ENCODE peak calls at places on chromosomes 2 and 18, in ten cellular contexts. K, L, G, A, Y, W, E, J, V and I are unnamed samples.
A peak's percentile ranks its signal among the peaks of the same experiment; 100 is the strongest.

GRCh38 chr2:6946722-6947121 is 29.5 kb downstream of the RNF144A start:
- DNase-seq in K (peak; percentile 87), L (no peak), G (no peak), A (peak; percentile 68), Y (peak; percentile 49), W (no peak), E (peak; percentile 85), J (no peak), V (no peak), I (peak; percentile 55)

GRCh38 chr2:234496835-234497591 is at the start of gene ARL4C:
- DNase-seq in K (peak; percentile 82), L (peak; percentile 42), G (peak; percentile 71), A (peak; percentile 60), Y (peak; percentile 25), W (peak; percentile 50), E (peak; percentile 66), J (no peak), V (peak; percentile 79), I (peak; percentile 63)

GRCh38 chr2:124542932-124543640 is 518.0 kb downstream of the CNTNAP5 start:
- DNase-seq in K (no peak), L (no peak), G (no peak), A (no peak), Y (no peak), W (no peak), E (no peak), J (no peak), V (no peak), I (no peak)

GRCh38 chr2:70668432-70668831 is 99.6 kb downstream of the ADD2 start:
- DNase-seq in K (no peak), L (no peak), G (no peak), A (no peak), Y (no peak), W (no peak), E (no peak), J (no peak), V (no peak), I (no peak)

GRCh38 chr2:160194946-160195345 is 5.1 kb downstream of the ITGB6 start:
- DNase-seq in K (no peak), L (no peak), G (no peak), A (no peak), Y (no peak), W (no peak), E (no peak), J (no peak), V (no peak), I (no peak)

GRCh38 chr2:194304191-194304590 is 1352.8 kb upstream of the SLC39A10 start:
- DNase-seq in K (no peak), L (no peak), G (no peak), A (no peak), Y (no peak), W (no peak), E (no peak), J (no peak), V (no peak), I (no peak)

GRCh38 chr2:82139979-82140611 is 1835.5 kb upstream of the LRRTM1 start:
- DNase-seq in K (no peak), L (no peak), G (no peak), A (no peak), Y (no peak), W (no peak), E (no peak), J (no peak), V (peak; percentile 3), I (no peak)

GRCh38 chr2:30361751-30362394 is 85.2 kb upstream of the LCLAT1 start:
- DNase-seq in K (no peak), L (no peak), G (no peak), A (no peak), Y (no peak), W (no peak), E (no peak), J (no peak), V (peak; percentile 40), I (no peak)

GRCh38 chr18:61502472-61502871 is 169.2 kb downstream of the CDH20 start:
- DNase-seq in K (peak; percentile 57), L (no peak), G (peak; percentile 19), A (peak; percentile 61), Y (peak; percentile 57), W (peak; percentile 67), E (peak; percentile 74), J (no peak), V (peak; percentile 3), I (peak; percentile 80)

GRCh38 chr2:236702693-236703092 is 133.1 kb downstream of the ACKR3 start:
- DNase-seq in K (no peak), L (no peak), G (no peak), A (no peak), Y (no peak), W (no peak), E (no peak), J (no peak), V (no peak), I (no peak)
- TF ChIP-seq CTCF in K (no peak), L (no peak), G (no peak), A (no peak), Y (no peak), W (no peak), E (no peak), J (no peak), V (no peak), I (no peak)

GRCh38 chr18:76621782-76622495 is 126.9 kb upstream of the ZNF516 start:
- DNase-seq in K (peak; percentile 36), L (no peak), G (no peak), A (peak; percentile 62), Y (peak; percentile 32), W (no peak), E (peak; percentile 48), J (no peak), V (no peak), I (peak; percentile 69)

GRCh38 chr18:76618721-76619120 is 123.7 kb upstream of the ZNF516 start:
- DNase-seq in K (no peak), L (no peak), G (no peak), A (no peak), Y (no peak), W (no peak), E (no peak), J (no peak), V (no peak), I (no peak)

GRCh38 chr18:76620326-76620813 is 125.3 kb upstream of the ZNF516 start:
- DNase-seq in K (peak; percentile 78), L (peak; percentile 77), G (peak; percentile 24), A (peak; percentile 77), Y (peak; percentile 64), W (peak; percentile 85), E (peak; percentile 82), J (no peak), V (peak; percentile 45), I (peak; percentile 77)

GRCh38 chr18:76621184-76621583 is 126.1 kb upstream of the ZNF516 start:
- DNase-seq in K (peak; percentile 69), L (no peak), G (no peak), A (peak; percentile 38), Y (no peak), W (no peak), E (peak; percentile 27), J (no peak), V (no peak), I (no peak)

DNA sequence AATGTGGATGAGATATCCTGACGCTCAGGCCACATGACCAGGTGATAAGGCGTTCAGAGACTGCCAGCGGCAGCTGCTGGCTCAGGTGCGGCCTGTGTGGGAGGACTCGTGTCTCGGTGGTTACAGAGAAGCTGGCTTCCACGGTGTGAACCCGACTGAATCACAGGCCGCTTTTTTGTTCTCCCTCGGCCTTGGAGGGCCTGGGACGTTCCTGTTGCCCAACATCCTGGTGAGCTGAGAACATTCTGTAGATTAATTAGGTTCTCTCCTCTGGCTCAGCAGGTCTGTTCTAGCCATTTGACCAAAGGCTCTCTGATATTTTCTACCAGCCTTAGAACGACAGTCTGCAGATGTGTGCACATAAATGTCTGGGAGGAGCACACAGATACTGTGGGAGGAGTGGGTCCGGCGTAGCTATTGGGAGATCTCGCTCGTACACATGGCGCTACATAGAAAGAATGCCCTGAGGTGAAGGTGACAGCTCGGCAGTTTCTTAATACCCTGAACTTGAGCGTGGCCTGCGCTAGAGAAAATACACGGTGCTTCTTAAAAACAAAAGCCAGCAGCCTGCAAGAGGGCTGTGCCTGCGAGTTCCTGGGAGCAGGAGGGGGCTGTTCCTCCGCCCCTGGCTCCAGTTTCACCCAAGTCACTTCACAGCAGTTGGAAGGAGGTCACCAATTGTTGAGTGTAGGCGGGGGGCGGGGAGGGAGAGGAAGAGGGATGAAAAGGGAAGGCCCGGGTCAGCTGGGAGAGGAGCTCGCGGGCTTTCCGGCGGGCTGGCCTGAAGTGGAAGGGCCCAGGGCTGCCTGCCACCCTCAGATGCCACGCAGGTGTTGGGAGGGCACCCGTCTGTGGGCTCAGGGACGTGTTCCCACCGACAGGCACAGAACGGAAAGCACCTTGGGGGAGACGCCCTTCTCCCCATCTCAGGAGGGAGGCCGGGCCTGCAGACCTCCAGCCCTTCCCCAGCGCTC is 124.6 kb upstream of the ZNF516 start:
- DNase-seq in K (peak; percentile 78), L (peak; percentile 81), G (no peak), A (peak; percentile 58), Y (peak; percentile 15), W (peak; percentile 85), E (peak; percentile 76), J (peak; percentile 28), V (no peak), I (peak; percentile 78)
- H3K4me3 ChIP-seq in K (peak overlapping the region; percentile 35), L (peak overlapping the region; percentile 24), G (no peak overlapping the region), A (peak overlapping the region; percentile 5), Y (peak overlapping the region; percentile 48), W (peak overlapping the region; percentile 25), E (peak overlapping the region; percentile 3), J (peak overlapping the region; percentile 69), V (no peak overlapping the region), I (peak overlapping the region; percentile 21)

GRCh38 chr2:202695166-202695565 is 60.4 kb downstream of the FAM117B start:
- DNase-seq in K (peak; percentile 97), L (no peak), G (no peak), A (peak; percentile 79), Y (no peak), W (no peak), E (peak; percentile 30), J (no peak), V (no peak), I (peak; percentile 8)
- TF ChIP-seq CTCF in K (no peak), L (no peak), G (no peak), A (no peak), Y (no peak), W (no peak), E (no peak), J (no peak), V (no peak), I (no peak)

GRCh38 chr2:199480966-199481365 is 23.2 kb upstream of the SATB2 start:
- DNase-seq in K (no peak), L (no peak), G (peak; percentile 41), A (no peak), Y (no peak), W (no peak), E (no peak), J (no peak), V (no peak), I (no peak)

GRCh38 chr2:199471443-199472057 is 13.8 kb upstream of the SATB2 start:
- DNase-seq in K (peak; percentile 25), L (no peak), G (peak; percentile 42), A (peak; percentile 45), Y (peak; percentile 33), W (peak; percentile 89), E (peak; percentile 42), J (no peak), V (peak; percentile 69), I (peak; percentile 42)

DNA sequence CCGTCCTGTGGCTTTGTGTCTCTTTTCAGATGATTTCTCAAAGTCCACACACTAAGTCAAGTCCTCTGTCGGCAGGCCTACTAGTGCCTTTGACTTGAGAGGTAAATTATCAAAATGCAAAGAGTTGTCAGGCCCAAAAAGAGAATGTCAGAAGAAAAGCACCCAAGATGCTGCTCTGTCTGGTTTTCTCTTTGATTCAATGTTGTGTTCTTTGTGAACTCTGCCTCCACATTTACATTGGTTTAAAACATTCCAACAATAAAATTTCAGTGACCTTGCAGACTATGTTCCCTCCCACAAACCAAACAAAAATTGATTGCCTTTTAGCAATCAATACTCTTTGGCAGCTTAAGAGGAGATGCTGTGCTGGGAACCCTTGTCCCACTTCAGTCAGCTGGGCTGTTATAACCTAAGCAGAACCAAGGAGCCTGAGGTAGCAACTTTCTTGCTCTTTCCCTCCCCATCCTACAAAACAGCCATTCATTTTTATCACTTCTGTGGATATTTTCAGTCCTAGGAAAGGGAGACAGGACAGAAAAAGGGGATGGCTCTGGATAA is 19.6 kb upstream of the SATB2 start:
- DNase-seq in K (no peak), L (no peak), G (no peak), A (no peak), Y (no peak), W (no peak), E (no peak), J (no peak), V (no peak), I (no peak)
- H3K4me3 ChIP-seq in K (no peak overlapping the region), L (no peak overlapping the region), G (no peak overlapping the region), A (no peak overlapping the region), Y (no peak overlapping the region), W (no peak overlapping the region), E (no peak overlapping the region), J (no peak overlapping the region), V (no peak overlapping the region), I (no peak overlapping the region)